ENCODE peak calls at places on chromosomes 11 and 22, in four cellular contexts. Z is stomach, P is HCT116, F is heart left ventricle. Q is an unnamed sample.
A peak's percentile ranks its signal among the peaks of the same experiment; 100 is the strongest.

GRCh38 chr11:1521382-1522080 is 35.0 kb upstream of the MOB2 start:
- DNase-seq in P (no peak), F (no peak), Z (no peak), Q (no peak)

GRCh38 chr11:5390210-5390609 is 6.6 kb downstream of the OR51M1 start:
- DNase-seq in P (no peak), Z (no peak), F (no peak), Q (no peak)

GRCh38 chr11:123268118-123268517 is 73.1 kb upstream of the CLMP start:
- DNase-seq in P (no peak), Z (no peak), F (no peak), Q (no peak)

GRCh38 chr11:46335858-46336600 is 11.2 kb upstream of the DGKZ start:
- DNase-seq in Z (no peak), F (no peak), P (no peak), Q (no peak)

GRCh38 chr22:44180706-44181032 is at the start of gene PARVG:
- DNase-seq in P (no peak), F (no peak), Z (no peak), Q (no peak)

GRCh38 chr22:24432059-24432853 is 4.9 kb downstream of the ADORA2A start:
- DNase-seq in P (no peak), Z (peak; percentile 78), F (peak; percentile 85), Q (no peak)

GRCh38 chr11:69444381-69445130 is 36.9 kb upstream of the LINC01488 start:
- DNase-seq in F (peak; percentile 68), Z (no peak), P (no peak), Q (peak; percentile 76)

GRCh38 chr11:62501432-62501891 is 45.1 kb downstream of the AHNAK start:
- DNase-seq in Z (peak; percentile 55), P (no peak), F (peak; percentile 67), Q (peak; percentile 53)

GRCh38 chr11:94297967-94298576 is 6.3 kb upstream of the IZUMO1R start:
- DNase-seq in P (no peak), Z (no peak), F (no peak), Q (no peak)

GRCh38 chr11:75526192-75526541 is 426 bp upstream of the GDPD5 start:
- DNase-seq in F (no peak), P (no peak), Z (no peak), Q (no peak)

GRCh38 chr11:62546937-62547625 is 475 bp upstream of the AHNAK start:
- DNase-seq in Z (no peak), P (no peak), F (peak; percentile 36), Q (no peak)

GRCh38 chr11:45374632-45375031 is 88.5 kb upstream of the SYT13 start:
- DNase-seq in P (no peak), Z (no peak), F (no peak), Q (no peak)

GRCh38 chr22:22746061-22746962 is 101.9 kb downstream of the GGTLC2 start:
- DNase-seq in F (no peak), Z (no peak), P (no peak), Q (no peak)

GRCh38 chr11:17443423-17443822 is 33.2 kb downstream of the ABCC8 start:
- DNase-seq in P (no peak), F (no peak), Z (no peak), Q (no peak)

GRCh38 chr11:128610765-128611617 is 23.6 kb upstream of the ETS1 start:
- DNase-seq in F (peak; percentile 66), P (no peak), Z (no peak), Q (no peak)

GRCh38 chr22:29050457-29050856 is 11.2 kb downstream of the C22orf31 start:
- DNase-seq in Z (no peak), F (no peak), P (no peak), Q (no peak)

GRCh38 chr11:77375114-77375513 is 73.6 kb upstream of the GDPD4 start:
- DNase-seq in F (no peak), Z (no peak), P (no peak), Q (no peak)

GRCh38 chr11:8566613-8567210 is 27.3 kb downstream of the STK33 start:
- DNase-seq in Z (no peak), F (no peak), P (peak; percentile 23), Q (no peak)

GRCh38 chr11:44894217-44894617 is 56.5 kb downstream of the TP53I11 start:
- DNase-seq in Z (peak; percentile 50), P (peak; percentile 40), F (peak; percentile 69), Q (no peak)

GRCh38 chr11:32006799-32007388 is 84.0 kb upstream of the RCN1 start:
- DNase-seq in F (no peak), Z (no peak), P (peak; percentile 35), Q (no peak)

GRCh38 chr22:24976442-24977218 is 24.1 kb downstream of the KIAA1671 start:
- DNase-seq in F (no peak), P (no peak), Z (no peak), Q (no peak)

GRCh38 chr11:1076061-1076665 is 1.5 kb downstream of the MUC2 start:
- DNase-seq in P (no peak), F (no peak), Z (no peak), Q (no peak)

GRCh38 chr11:59556883-59557205 is 45.5 kb downstream of the OR4D9 start:
- DNase-seq in F (no peak), P (no peak), Z (no peak), Q (no peak)

GRCh38 chr11:12410006-12410728 is 32.8 kb downstream of the PARVA start:
- DNase-seq in P (no peak), F (no peak), Z (no peak), Q (no peak)
- TF ChIP-seq CTCF in P (peak; percentile 43), F (no peak), Z (no peak), Q (no peak)

GRCh38 chr22:37508431-37508963 is 10.7 kb downstream of the CARD10 start:
- DNase-seq in P (no peak), F (peak; percentile 58), Z (no peak), Q (no peak)

GRCh38 chr22:37510046-37510445 is 9.2 kb downstream of the CARD10 start:
- DNase-seq in P (no peak), Z (no peak), F (no peak), Q (no peak)

GRCh38 chr22:37507731-37508130 is 11.5 kb downstream of the CARD10 start:
- DNase-seq in P (no peak), Z (no peak), F (no peak), Q (no peak)

GRCh38 chr22:37511368-37512104 is 7.7 kb downstream of the CARD10 start:
- DNase-seq in P (no peak), Z (no peak), F (no peak), Q (no peak)

DNA sequence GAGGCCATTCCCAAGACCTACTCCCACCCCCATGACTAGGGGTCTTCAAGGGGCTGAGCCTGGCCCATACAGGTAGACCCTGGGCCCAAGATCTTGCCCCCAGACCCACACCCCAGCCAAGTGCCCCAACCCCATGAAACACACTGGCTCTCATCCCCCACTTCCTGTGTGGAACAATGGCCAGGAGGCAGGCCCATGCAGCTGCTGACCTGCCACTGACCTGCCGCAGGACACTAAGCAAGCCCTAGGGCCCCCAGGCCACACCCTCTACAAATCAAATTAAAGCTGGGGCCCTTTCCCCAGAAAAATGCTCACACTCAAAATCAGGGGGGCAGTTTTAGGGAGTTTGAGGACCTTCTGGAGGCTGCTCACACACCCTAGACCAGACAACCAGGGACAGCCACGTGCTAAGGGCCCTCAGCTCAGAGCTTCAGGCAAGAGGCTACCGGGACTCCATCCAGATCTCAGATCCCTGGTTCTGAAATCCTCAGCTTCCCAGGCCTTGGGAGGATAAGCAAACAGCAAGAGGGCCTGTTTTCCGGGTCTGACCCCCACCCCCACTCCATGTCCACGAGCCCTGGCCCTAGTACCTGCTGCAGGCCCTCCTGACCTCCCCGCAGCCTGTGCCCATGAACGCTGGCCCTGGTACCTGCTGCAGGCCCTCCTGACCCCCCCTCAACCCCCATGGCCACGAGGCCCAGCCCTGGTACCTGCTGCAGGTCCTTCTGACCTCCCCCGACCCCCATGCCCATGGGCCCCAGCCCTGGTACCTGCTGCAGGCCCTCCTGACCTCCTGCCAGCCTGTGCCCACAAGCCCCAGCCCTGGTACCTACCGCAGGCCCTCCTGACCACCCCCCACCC is 10.0 kb downstream of the CARD10 start:
- DNase-seq in Z (no peak), F (no peak), P (no peak), Q (no peak)
- H3K4me3 ChIP-seq in Z (no peak overlapping the region), F (no peak overlapping the region), P (no peak overlapping the region), Q (no peak overlapping the region)

GRCh38 chr11:130421697-130422096 is 6.7 kb downstream of the ADAMTS8 start:
- DNase-seq in F (no peak), P (no peak), Z (no peak), Q (no peak)
- TF ChIP-seq POLR2A in F (no peak), P (no peak), Z (no peak), Q (no peak)

GRCh38 chr11:19953909-19954308 is 206.4 kb downstream of the DBX1 start:
- DNase-seq in F (no peak), P (peak; percentile 24), Z (no peak), Q (no peak)
- TF ChIP-seq CTCF in F (peak; percentile 34), P (peak; percentile 42), Z (peak; percentile 55), Q (no peak)

GRCh38 chr11:111814106-111814505 is 47.9 kb upstream of the PPP2R1B start:
- DNase-seq in P (no peak), Z (no peak), F (no peak), Q (no peak)

GRCh38 chr11:111812211-111812610 is 46.0 kb upstream of the PPP2R1B start:
- DNase-seq in P (no peak), Z (no peak), F (no peak), Q (no peak)

GRCh38 chr11:111814567-111814966 is 48.4 kb upstream of the PPP2R1B start:
- DNase-seq in F (no peak), P (no peak), Z (no peak), Q (no peak)

GRCh38 chr11:111819161-111820058 is 52.0 kb downstream of the ALG9 start:
- DNase-seq in P (no peak), Z (peak; percentile 65), F (peak; percentile 44), Q (no peak)

GRCh38 chr11:111815489-111815888 is 49.3 kb upstream of the PPP2R1B start:
- DNase-seq in P (no peak), Z (no peak), F (no peak), Q (no peak)
- H3K4me3 ChIP-seq in P (no peak overlapping the region), Z (no peak overlapping the region), F (no peak overlapping the region), Q (no peak overlapping the region)

DNA sequence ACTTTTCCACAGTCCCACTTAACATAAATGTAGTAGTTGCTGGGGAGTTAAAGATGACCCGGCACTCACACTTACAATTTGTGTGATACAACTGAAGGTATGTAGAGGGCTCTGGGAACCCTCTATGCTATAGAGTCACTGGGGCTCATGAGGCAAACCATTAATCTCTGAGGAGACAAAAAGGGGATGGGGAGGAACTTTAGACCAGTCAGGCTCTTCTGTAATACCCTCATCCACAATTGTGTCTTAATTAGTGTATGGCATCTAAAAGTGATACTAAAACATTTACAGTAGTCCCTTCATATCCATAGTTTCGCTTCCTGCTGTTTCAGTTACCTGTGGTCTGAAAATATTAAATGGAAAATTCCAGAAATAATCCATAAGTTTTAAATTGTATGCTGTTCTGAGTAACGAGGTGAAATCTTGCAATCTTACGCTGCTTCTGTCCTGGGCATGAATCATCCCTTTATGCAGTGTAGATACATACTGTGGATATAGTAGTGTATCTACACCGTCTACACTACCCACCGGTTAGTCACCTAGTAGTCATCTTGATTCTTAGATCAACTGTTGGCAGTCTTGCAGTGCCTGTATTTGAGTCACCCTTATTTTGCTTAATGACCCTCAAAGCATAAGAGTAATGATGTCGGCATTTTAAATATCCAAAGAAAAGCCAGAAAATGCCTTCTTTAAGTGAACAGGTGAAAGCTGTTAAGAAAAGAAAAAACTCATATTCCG is 12.2 kb downstream of the CBL start:
- DNase-seq in F (no peak), Z (no peak), P (peak; percentile 92), Q (no peak)
- TF ChIP-seq POLR2A in F (no peak), Z (no peak), P (no peak), Q (no peak)

Q was measured in lower leg skin.